ENCODE peak calls at places on chromosomes 6 and 20, in nine cellular contexts. U, S, I, T, B, Z, Y, J and H are unnamed samples.

GRCh38 chr6:32885698-32886286 is 31.8 kb downstream of the PSMB9 start:
- DNase-seq in B (peak; percentile 75), I (peak; percentile 45), T (peak; percentile 48), U (peak; percentile 77), J (no peak), S (peak; percentile 79), Z (no peak), Y (no peak), H (no peak)

GRCh38 chr6:18155864-18156396 is 708 bp downstream of the KDM1B start:
- DNase-seq in I (peak; percentile 44), Z (no peak), J (peak; percentile 93), S (peak; percentile 39), B (peak; percentile 73), Y (peak; percentile 17), T (no peak), U (peak; percentile 37), H (peak; percentile 54)

GRCh38 chr6:36544228-36544627 is 3.1 kb downstream of the STK38 start:
- DNase-seq in Z (no peak), S (no peak), Y (peak; percentile 36), J (no peak), I (no peak), T (no peak), U (peak; percentile 86), B (no peak), H (no peak)

GRCh38 chr6:119241124-119241491 is 108.5 kb downstream of the MAN1A1 start:
- DNase-seq in T (peak; percentile 48), Y (no peak), I (no peak), J (no peak), U (no peak), Z (peak; percentile 4), S (peak; percentile 7), B (no peak), H (no peak)

GRCh38 chr6:43268348-43268685 is 25.0 kb downstream of the TTBK1 start:
- DNase-seq in U (no peak), B (peak; percentile 91), Z (no peak), Y (no peak), T (no peak), S (no peak), I (no peak), J (no peak), H (peak; percentile 53)

GRCh38 chr6:168050225-168050796 is 28.7 kb downstream of the FRMD1 start:
- DNase-seq in T (no peak), I (no peak), S (no peak), Z (no peak), Y (no peak), B (no peak), J (no peak), U (no peak), H (no peak)

GRCh38 chr6:75183099-75183541 is 22.7 kb downstream of the COL12A1 start:
- DNase-seq in I (no peak), B (no peak), S (no peak), U (no peak), Z (no peak), T (no peak), J (no peak), Y (no peak), H (no peak)

GRCh38 chr20:18712877-18713276 is 100.7 kb upstream of the SCP2D1 start:
- DNase-seq in U (no peak), T (no peak), J (no peak), I (no peak), Y (no peak), Z (no peak), B (no peak), S (no peak), H (no peak)

GRCh38 chr20:18679020-18679419 is 91.2 kb downstream of the DTD1 start:
- DNase-seq in U (peak; percentile 23), Z (no peak), Y (no peak), I (no peak), T (no peak), S (peak; percentile 83), B (peak; percentile 75), J (no peak), H (no peak)

GRCh38 chr6:142802124-142802523 is 142.9 kb downstream of the HIVEP2 start:
- DNase-seq in U (peak; percentile 30), S (no peak), I (peak; percentile 8), J (no peak), T (peak; percentile 97), Z (peak; percentile 94), Y (peak; percentile 32), B (no peak), H (no peak)

GRCh38 chr20:57662313-57663240 is 42.4 kb upstream of the ZBP1 start:
- DNase-seq in T (no peak), Z (no peak), S (no peak), B (no peak), U (no peak), I (no peak), Y (no peak), J (no peak), H (peak; percentile 17)

GRCh38 chr6:30061766-30062458 is 847 bp downstream of the POLR1H start:
- DNase-seq in S (peak; percentile 39), B (no peak), T (no peak), U (peak; percentile 86), Y (no peak), Z (no peak), J (no peak), I (no peak), H (no peak)

GRCh38 chr20:408843-409696 is 971 bp downstream of the RBCK1 start:
- DNase-seq in U (peak; percentile 42), Y (no peak), Z (no peak), J (no peak), I (no peak), T (no peak), S (no peak), B (no peak), H (no peak)

GRCh38 chr6:5167501-5167900 is 82.4 kb downstream of the PPP1R3G start:
- DNase-seq in Y (no peak), U (no peak), J (no peak), S (no peak), I (no peak), B (peak; percentile 64), T (no peak), Z (no peak), H (no peak)

GRCh38 chr6:10033223-10033829 is 381.5 kb downstream of the TFAP2A start:
- DNase-seq in U (no peak), T (peak; percentile 90), B (peak; percentile 93), J (no peak), Y (no peak), I (no peak), S (no peak), Z (no peak), H (no peak)

GRCh38 chr6:27157461-27158315 is 89.8 kb upstream of the PRSS16 start:
- DNase-seq in I (peak; percentile 82), Z (no peak), J (no peak), T (no peak), B (no peak), S (peak; percentile 65), U (peak; percentile 87), Y (peak; percentile 65), H (peak; percentile 70)

GRCh38 chr6:11769816-11770545 is 8.6 kb downstream of the ADTRP start:
- DNase-seq in Z (no peak), U (no peak), Y (no peak), J (no peak), S (no peak), B (no peak), I (no peak), T (no peak), H (no peak)

GRCh38 chr6:9576521-9576920 is 838.4 kb downstream of the TFAP2A start:
- DNase-seq in Y (no peak), B (no peak), U (no peak), S (no peak), T (no peak), Z (no peak), I (no peak), J (no peak), H (no peak)

GRCh38 chr20:35271904-35272303 is 6.0 kb downstream of the MMP24OS start:
- DNase-seq in T (no peak), U (no peak), B (no peak), S (no peak), Z (no peak), I (no peak), J (no peak), Y (no peak), H (no peak)

GRCh38 chr6:14703586-14703985 is 542.3 kb upstream of the JARID2 start:
- DNase-seq in Z (no peak), S (no peak), U (no peak), Y (no peak), J (no peak), B (no peak), I (no peak), T (no peak), H (no peak)

GRCh38 chr6:137729866-137730629 is 137.0 kb upstream of the TNFAIP3 start:
- DNase-seq in T (no peak), U (no peak), J (no peak), I (no peak), B (no peak), Y (no peak), S (no peak), Z (no peak), H (no peak)

GRCh38 chr20:3092611-3093379 is 8.3 kb upstream of the AVP start:
- DNase-seq in I (no peak), B (no peak), J (no peak), Z (no peak), U (peak; percentile 36), S (no peak), T (no peak), Y (no peak), H (peak; percentile 41)

GRCh38 chr6:87407531-87407895 is 259 bp upstream of the CFAP206 start:
- DNase-seq in I (peak; percentile 53), U (no peak), Z (no peak), S (peak; percentile 76), B (peak; percentile 34), J (no peak), T (peak; percentile 4), Y (no peak), H (no peak)